ENCODE peak calls at places on chromosomes 2 and 18, in five cellular contexts. One of them, this sample, is unnamed.
A peak's percentile ranks its signal among the peaks of the same experiment; 100 is the strongest.

GRCh38 chr2:212921711-212922110 is 229.7 kb downstream of the IKZF2 start:
- DNase-seq in GM10248: no peak
- DNase-seq in dorsolateral prefrontal cortex: no peak
- DNase-seq in glutamatergic neuron: no peak
- DNase-seq in fibroblast of pulmonary artery: no peak
- DNase-seq in this sample: no peak

GRCh38 chr2:234594715-234595114 is 97.8 kb upstream of the ARL4C start:
- DNase-seq in glutamatergic neuron: no peak
- DNase-seq in fibroblast of pulmonary artery: no peak
- DNase-seq in GM10248: no peak
- DNase-seq in dorsolateral prefrontal cortex: no peak
- DNase-seq in this sample: no peak

GRCh38 chr2:167240671-167241070 is 352.4 kb downstream of the XIRP2 start:
- DNase-seq in dorsolateral prefrontal cortex: no peak
- DNase-seq in GM10248: no peak
- DNase-seq in fibroblast of pulmonary artery: no peak
- DNase-seq in glutamatergic neuron: no peak
- DNase-seq in this sample: no peak

GRCh38 chr18:50578651-50579050 is 18.8 kb downstream of the MAPK4 start:
- DNase-seq in dorsolateral prefrontal cortex: no peak
- DNase-seq in GM10248: no peak
- DNase-seq in glutamatergic neuron: no peak
- DNase-seq in fibroblast of pulmonary artery: no peak
- DNase-seq in this sample: no peak

GRCh38 chr2:121062493-121062892 is 222.5 kb downstream of the TFCP2L1 start:
- DNase-seq in GM10248: no peak
- DNase-seq in fibroblast of pulmonary artery: no peak
- DNase-seq in dorsolateral prefrontal cortex: no peak
- DNase-seq in glutamatergic neuron: peak; percentile 41
- DNase-seq in this sample: peak; percentile 41

GRCh38 chr2:183359867-183360266 is 235.6 kb downstream of the NUP35 start:
- DNase-seq in dorsolateral prefrontal cortex: no peak
- DNase-seq in GM10248: no peak
- DNase-seq in fibroblast of pulmonary artery: peak; percentile 40
- DNase-seq in glutamatergic neuron: no peak
- DNase-seq in this sample: no peak

GRCh38 chr2:216918088-216918680 is 58.3 kb upstream of the TNP1 start:
- DNase-seq in GM10248: no peak
- DNase-seq in fibroblast of pulmonary artery: peak; percentile 49
- DNase-seq in dorsolateral prefrontal cortex: no peak
- DNase-seq in glutamatergic neuron: no peak
- DNase-seq in this sample: no peak

GRCh38 chr2:203328735-203329549 is 748 bp downstream of the ABI2 start:
- DNase-seq in dorsolateral prefrontal cortex: peak; percentile 65
- DNase-seq in GM10248: peak; percentile 76
- DNase-seq in glutamatergic neuron: peak; percentile 65
- DNase-seq in fibroblast of pulmonary artery: peak; percentile 38
- DNase-seq in this sample: peak; percentile 71

GRCh38 chr2:158894078-158894477 is 74.4 kb upstream of the TANC1 start:
- DNase-seq in dorsolateral prefrontal cortex: no peak
- DNase-seq in GM10248: no peak
- DNase-seq in fibroblast of pulmonary artery: peak; percentile 72
- DNase-seq in glutamatergic neuron: no peak
- DNase-seq in this sample: no peak

GRCh38 chr2:235550378-235550760 is 56.5 kb downstream of the AGAP1 start:
- DNase-seq in fibroblast of pulmonary artery: no peak
- DNase-seq in glutamatergic neuron: no peak
- DNase-seq in dorsolateral prefrontal cortex: no peak
- DNase-seq in GM10248: no peak
- DNase-seq in this sample: no peak

GRCh38 chr2:200252661-200253067 is 53.8 kb upstream of the SPATS2L start:
- DNase-seq in glutamatergic neuron: no peak
- DNase-seq in fibroblast of pulmonary artery: peak; percentile 70
- DNase-seq in GM10248: no peak
- DNase-seq in dorsolateral prefrontal cortex: no peak
- DNase-seq in this sample: no peak

GRCh38 chr2:136281281-136282117 is 163.6 kb upstream of the CXCR4 start:
- DNase-seq in glutamatergic neuron: no peak
- DNase-seq in GM10248: no peak
- DNase-seq in dorsolateral prefrontal cortex: no peak
- DNase-seq in fibroblast of pulmonary artery: no peak
- DNase-seq in this sample: no peak

GRCh38 chr2:144780983-144781382 is 261.1 kb upstream of the ZEB2 start:
- DNase-seq in GM10248: no peak
- DNase-seq in glutamatergic neuron: no peak
- DNase-seq in dorsolateral prefrontal cortex: no peak
- DNase-seq in fibroblast of pulmonary artery: no peak
- DNase-seq in this sample: no peak

GRCh38 chr2:29401994-29402393 is 286.8 kb downstream of the CLIP4 start:
- DNase-seq in dorsolateral prefrontal cortex: no peak
- DNase-seq in glutamatergic neuron: no peak
- DNase-seq in fibroblast of pulmonary artery: no peak
- DNase-seq in GM10248: no peak
- DNase-seq in this sample: peak; percentile 35

GRCh38 chr2:111919362-111919761 is 21.0 kb downstream of the MERTK start:
- DNase-seq in fibroblast of pulmonary artery: no peak
- DNase-seq in dorsolateral prefrontal cortex: no peak
- DNase-seq in glutamatergic neuron: no peak
- DNase-seq in GM10248: no peak
- DNase-seq in this sample: no peak

GRCh38 chr18:55996726-55997125 is 408.7 kb upstream of the TCF4 start:
- DNase-seq in GM10248: no peak
- DNase-seq in glutamatergic neuron: no peak
- DNase-seq in fibroblast of pulmonary artery: no peak
- DNase-seq in dorsolateral prefrontal cortex: no peak
- DNase-seq in this sample: no peak

GRCh38 chr18:55999641-56000040 is 411.6 kb upstream of the TCF4 start:
- DNase-seq in glutamatergic neuron: no peak
- DNase-seq in GM10248: no peak
- DNase-seq in dorsolateral prefrontal cortex: no peak
- DNase-seq in fibroblast of pulmonary artery: no peak
- DNase-seq in this sample: no peak

GRCh38 chr18:55997156-55997561 is 409.2 kb upstream of the TCF4 start:
- DNase-seq in GM10248: no peak
- DNase-seq in fibroblast of pulmonary artery: no peak
- DNase-seq in glutamatergic neuron: no peak
- DNase-seq in dorsolateral prefrontal cortex: no peak
- DNase-seq in this sample: no peak

GRCh38 chr18:56000041-56000440 is 412.0 kb upstream of the TCF4 start:
- DNase-seq in fibroblast of pulmonary artery: no peak
- DNase-seq in dorsolateral prefrontal cortex: no peak
- DNase-seq in glutamatergic neuron: no peak
- DNase-seq in GM10248: no peak
- DNase-seq in this sample: no peak

DNA sequence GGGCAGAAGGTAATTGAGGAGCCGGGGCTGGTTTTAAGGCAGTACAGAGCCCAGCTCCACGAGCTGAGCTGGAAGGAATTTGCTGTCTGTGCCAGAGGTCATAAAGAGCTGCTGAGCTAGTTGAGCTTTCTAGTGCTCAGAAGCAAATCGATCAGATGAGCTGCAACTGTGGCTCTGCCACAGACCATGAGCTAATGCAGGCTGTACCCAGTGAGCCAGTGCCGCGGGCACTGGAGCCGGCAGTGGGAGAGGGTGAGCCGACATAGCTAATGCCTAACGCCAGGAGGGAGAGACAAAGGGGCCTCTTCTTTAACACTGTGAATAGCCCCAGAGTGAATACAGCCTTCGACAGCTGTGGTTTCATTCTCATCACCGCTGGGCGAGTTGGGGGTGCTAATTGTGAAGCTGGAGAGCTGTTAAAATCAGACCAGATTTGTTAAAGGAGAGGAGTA is 410.1 kb upstream of the TCF4 start:
- DNase-seq in glutamatergic neuron: no peak
- DNase-seq in dorsolateral prefrontal cortex: peak; percentile 51
- DNase-seq in GM10248: no peak
- DNase-seq in fibroblast of pulmonary artery: no peak
- DNase-seq in this sample: peak; percentile 12
- TF ChIP-seq CTCF in glutamatergic neuron: no peak
- TF ChIP-seq CTCF in dorsolateral prefrontal cortex: no peak
- TF ChIP-seq CTCF in GM10248: no peak
- TF ChIP-seq CTCF in fibroblast of pulmonary artery: no peak
- TF ChIP-seq CTCF in this sample: no peak

GRCh38 chr2:147083661-147084060 is 761.2 kb upstream of the ACVR2A start:
- DNase-seq in glutamatergic neuron: no peak
- DNase-seq in dorsolateral prefrontal cortex: no peak
- DNase-seq in fibroblast of pulmonary artery: no peak
- DNase-seq in GM10248: no peak
- DNase-seq in this sample: no peak

GRCh38 chr2:147081826-147082225 is 763.0 kb upstream of the ACVR2A start:
- DNase-seq in glutamatergic neuron: no peak
- DNase-seq in dorsolateral prefrontal cortex: no peak
- DNase-seq in fibroblast of pulmonary artery: no peak
- DNase-seq in GM10248: no peak
- DNase-seq in this sample: no peak

GRCh38 chr2:147086715-147087114 is 758.1 kb upstream of the ACVR2A start:
- DNase-seq in GM10248: no peak
- DNase-seq in dorsolateral prefrontal cortex: no peak
- DNase-seq in glutamatergic neuron: no peak
- DNase-seq in fibroblast of pulmonary artery: no peak
- DNase-seq in this sample: no peak

DNA sequence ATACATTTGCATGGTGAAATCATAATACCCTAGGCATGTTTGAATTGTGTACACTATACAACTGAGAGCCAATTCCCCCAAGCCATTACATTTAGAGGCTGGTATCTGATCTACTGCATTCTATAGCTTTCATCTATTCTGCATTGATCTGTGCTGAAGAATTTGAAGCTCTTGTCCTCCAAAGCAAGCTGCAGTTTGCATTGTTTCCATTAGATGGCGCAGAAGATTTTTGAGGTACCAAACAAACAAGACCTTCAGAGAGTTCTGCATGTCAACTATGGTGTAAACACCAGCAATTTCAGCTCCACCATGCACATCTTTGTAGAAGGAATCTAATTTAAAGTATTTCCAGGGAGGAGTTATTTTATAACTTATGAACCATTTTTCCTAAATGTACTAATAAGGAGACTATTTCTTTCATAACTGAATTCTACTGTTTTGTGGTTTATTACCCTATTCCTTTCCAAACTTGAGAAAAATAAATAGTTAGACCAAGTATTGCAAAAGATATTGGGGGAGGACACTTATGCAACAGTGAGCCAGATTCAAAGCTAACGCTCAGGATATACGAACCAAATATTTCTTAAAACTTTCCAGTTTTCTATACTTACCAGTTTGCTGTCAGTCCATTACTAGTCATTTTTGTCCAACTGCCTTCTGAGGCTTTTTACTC is 761.8 kb upstream of the ACVR2A start:
- DNase-seq in glutamatergic neuron: peak; percentile 51
- DNase-seq in GM10248: peak; percentile 37
- DNase-seq in dorsolateral prefrontal cortex: peak; percentile 42
- DNase-seq in fibroblast of pulmonary artery: peak; percentile 87
- DNase-seq in this sample: peak; percentile 74
- TF ChIP-seq CTCF in glutamatergic neuron: peak; percentile 95
- TF ChIP-seq CTCF in GM10248: peak; percentile 89
- TF ChIP-seq CTCF in dorsolateral prefrontal cortex: peak; percentile 79
- TF ChIP-seq CTCF in fibroblast of pulmonary artery: no peak
- TF ChIP-seq CTCF in this sample: peak; percentile 95

GRCh38 chr2:98155291-98155690 is 68.3 kb downstream of the VWA3B start:
- DNase-seq in GM10248: no peak
- DNase-seq in fibroblast of pulmonary artery: no peak
- DNase-seq in dorsolateral prefrontal cortex: no peak
- DNase-seq in glutamatergic neuron: no peak
- DNase-seq in this sample: no peak
- TF ChIP-seq CTCF in GM10248: no peak
- TF ChIP-seq CTCF in fibroblast of pulmonary artery: no peak
- TF ChIP-seq CTCF in dorsolateral prefrontal cortex: no peak
- TF ChIP-seq CTCF in glutamatergic neuron: no peak
- TF ChIP-seq CTCF in this sample: no peak

GRCh38 chr2:106091219-106091618 is 102.9 kb downstream of the UXS1 start:
- DNase-seq in fibroblast of pulmonary artery: no peak
- DNase-seq in glutamatergic neuron: no peak
- DNase-seq in GM10248: no peak
- DNase-seq in dorsolateral prefrontal cortex: no peak
- DNase-seq in this sample: no peak

GRCh38 chr2:106080955-106081354 is 113.1 kb downstream of the UXS1 start:
- DNase-seq in GM10248: no peak
- DNase-seq in fibroblast of pulmonary artery: no peak
- DNase-seq in glutamatergic neuron: no peak
- DNase-seq in dorsolateral prefrontal cortex: no peak
- DNase-seq in this sample: no peak

GRCh38 chr2:106089611-106090010 is 104.5 kb downstream of the UXS1 start:
- DNase-seq in dorsolateral prefrontal cortex: no peak
- DNase-seq in fibroblast of pulmonary artery: no peak
- DNase-seq in GM10248: no peak
- DNase-seq in glutamatergic neuron: no peak
- DNase-seq in this sample: no peak

GRCh38 chr2:106085441-106085911 is 108.6 kb downstream of the UXS1 start:
- DNase-seq in dorsolateral prefrontal cortex: no peak
- DNase-seq in GM10248: no peak
- DNase-seq in glutamatergic neuron: no peak
- DNase-seq in fibroblast of pulmonary artery: peak; percentile 64
- DNase-seq in this sample: no peak
- TF ChIP-seq CTCF in dorsolateral prefrontal cortex: no peak
- TF ChIP-seq CTCF in GM10248: peak; percentile 39
- TF ChIP-seq CTCF in glutamatergic neuron: no peak
- TF ChIP-seq CTCF in fibroblast of pulmonary artery: peak; percentile 56
- TF ChIP-seq CTCF in this sample: no peak

This sample was measured in nephron progenitor cell.